ENCODE peak calls at places on chromosome 14, in four cellular contexts. U, V, J and O are unnamed samples.

GRCh38 chr14:84770030-84770429 is 759.9 kb upstream of the FLRT2 start:
- DNase-seq in J (no peak), U (no peak), V (no peak), O (no peak)

GRCh38 chr14:52835122-52835903 is 43.9 kb upstream of the GNPNAT1 start:
- DNase-seq in J (no peak), V (no peak), U (no peak), O (no peak)

GRCh38 chr14:83733670-83734069 is 1796.3 kb upstream of the FLRT2 start:
- DNase-seq in V (no peak), J (no peak), U (no peak), O (no peak)

GRCh38 chr14:75298187-75298985 is 19.8 kb downstream of the FOS start:
- DNase-seq in U (peak; percentile 61), V (no peak), J (no peak), O (no peak)

GRCh38 chr14:72457641-72458040 is 436.3 kb downstream of the DPF3 start:
- DNase-seq in V (no peak), J (no peak), U (no peak), O (no peak)

GRCh38 chr14:75428230-75429104 is 645 bp downstream of the JDP2 start:
- DNase-seq in V (no peak), U (peak; percentile 45), J (no peak), O (peak; percentile 53)

GRCh38 chr14:50882932-50883826 is 11.3 kb downstream of the ABHD12B start:
- DNase-seq in U (no peak), V (no peak), J (no peak), O (no peak)

GRCh38 chr14:64867182-64867581 is 12.5 kb downstream of the SPTB start:
- DNase-seq in V (no peak), J (no peak), U (no peak), O (no peak)

GRCh38 chr14:33592298-33592697 is 358.6 kb downstream of the EGLN3 start:
- DNase-seq in U (no peak), V (no peak), J (no peak), O (no peak)

GRCh38 chr14:72503271-72503670 is 390.6 kb downstream of the DPF3 start:
- DNase-seq in V (no peak), U (no peak), J (no peak), O (no peak)

GRCh38 chr14:100086361-100086760 is 21.1 kb downstream of the EVL start:
- DNase-seq in J (no peak), V (no peak), U (no peak), O (no peak)

GRCh38 chr14:59020382-59020781 is 168.1 kb upstream of the DAAM1 start:
- DNase-seq in U (no peak), V (no peak), J (no peak), O (no peak)

DNA sequence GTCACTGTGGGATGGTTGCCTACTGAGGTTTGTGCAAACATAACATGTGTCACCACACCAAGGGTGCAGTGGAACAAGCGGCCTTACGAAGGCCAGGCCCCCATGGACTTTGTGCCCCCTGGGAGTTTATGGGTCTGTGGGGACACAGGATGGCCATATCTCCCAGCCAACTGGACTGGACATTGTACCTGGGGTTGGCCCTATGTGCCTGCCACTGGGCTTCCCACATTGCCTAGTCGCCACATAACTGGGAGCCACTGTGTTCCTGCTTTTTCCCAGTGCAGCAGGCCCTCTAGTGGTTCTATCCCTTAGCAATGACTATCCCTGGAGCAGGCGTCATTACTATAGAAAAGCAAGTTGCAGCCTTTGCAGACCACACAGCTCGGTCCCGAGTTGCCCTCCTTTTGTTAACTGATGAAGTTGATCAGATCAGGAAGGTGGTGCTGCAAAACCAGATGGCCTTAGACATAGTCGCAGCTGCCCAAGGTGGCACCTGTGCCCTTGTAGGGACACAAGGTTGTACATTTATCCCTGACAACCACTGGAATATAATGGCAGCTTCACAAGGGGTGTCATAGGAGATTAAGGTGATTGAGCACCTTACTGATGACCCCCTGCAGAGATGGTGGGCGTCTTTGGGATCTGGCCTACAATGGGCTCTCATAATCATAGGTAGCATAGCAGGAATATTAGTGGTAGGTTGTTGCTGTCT is 15.2 kb upstream of the RNASE12 start:
- DNase-seq in J (no peak), U (no peak), V (no peak), O (no peak)
- TF ChIP-seq CTCF in J (peak; percentile 36), U (peak; percentile 25), V (peak; percentile 56), O (peak; percentile 44)

DNA sequence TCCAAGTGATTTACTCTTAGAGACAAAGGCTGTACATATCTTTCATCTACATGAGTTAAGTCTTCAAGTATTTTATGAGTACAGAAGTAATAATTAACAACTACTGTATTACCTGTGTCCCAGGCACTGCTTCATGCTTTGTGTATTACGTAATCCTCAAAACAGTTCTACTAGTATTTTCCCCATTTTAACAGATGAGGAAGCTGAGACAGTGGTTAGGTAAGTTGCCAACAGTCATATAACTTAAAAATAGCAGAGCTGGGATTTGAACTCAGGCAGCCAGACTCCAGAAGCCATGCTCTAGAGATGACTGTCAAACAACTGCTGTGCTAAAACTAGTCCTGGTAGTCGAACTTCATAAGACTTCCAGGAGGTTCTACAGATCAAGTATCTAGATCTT is 10.7 kb downstream of the TRMT5 start:
- DNase-seq in U (no peak), V (no peak), J (no peak), O (no peak)
- TF ChIP-seq CTCF in U (no peak), V (no peak), J (no peak), O (no peak)

GRCh38 chr14:24058260-24058950 is 6.6 kb downstream of the CARMIL3 start:
- DNase-seq in J (peak; percentile 31), V (no peak), U (no peak), O (peak; percentile 70)
- TF ChIP-seq CTCF in J (peak; percentile 72), V (peak; percentile 76), U (peak; percentile 21), O (peak; percentile 73)

GRCh38 chr14:54715244-54715643 is 148.3 kb downstream of the SAMD4A start:
- DNase-seq in U (no peak), V (no peak), J (no peak), O (no peak)
- TF ChIP-seq CTCF in U (no peak), V (no peak), J (peak; percentile 8), O (no peak)

DNA sequence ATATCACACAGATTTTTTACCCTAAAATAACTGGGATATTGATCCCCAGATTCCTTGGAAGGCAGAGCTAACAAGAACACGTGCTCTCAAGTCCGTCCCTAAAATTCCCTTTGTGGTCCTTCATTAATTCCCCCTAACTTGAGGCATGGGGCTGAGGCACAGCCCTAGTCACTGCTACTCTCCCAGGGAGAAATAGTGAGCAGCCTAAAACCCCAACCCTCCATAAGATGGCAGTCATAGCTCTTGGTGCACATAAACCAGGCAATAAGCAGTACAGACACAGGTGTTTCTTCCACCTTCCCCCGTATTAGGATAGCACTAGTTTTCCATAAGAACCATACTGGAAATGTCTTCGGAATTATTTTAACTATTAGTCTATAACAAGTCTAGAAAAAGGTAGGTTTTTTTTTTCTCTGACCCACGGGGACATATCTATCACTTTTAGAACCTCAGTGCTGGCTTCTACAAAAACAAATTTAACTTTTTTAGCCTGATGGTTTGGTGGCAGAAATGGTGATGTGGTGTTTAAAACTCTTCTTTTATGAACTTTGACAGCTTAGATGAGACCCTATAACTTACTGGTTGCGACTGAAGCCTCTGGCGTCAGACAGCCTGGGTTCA is 3.1 kb upstream of the ARHGEF40 start:
- DNase-seq in V (no peak), U (no peak), J (no peak), O (no peak)
- TF ChIP-seq CTCF in V (peak; percentile 43), U (no peak), J (peak; percentile 12), O (peak; percentile 28)

GRCh38 chr14:69937367-69937777 is 58.2 kb downstream of the SMOC1 start:
- DNase-seq in U (no peak), J (no peak), V (no peak), O (no peak)
- TF ChIP-seq CTCF in U (no peak), J (no peak), V (no peak), O (no peak)

GRCh38 chr14:46661728-46662127 is 10.1 kb upstream of the RPL10L start:
- DNase-seq in J (no peak), U (no peak), V (no peak), O (no peak)
- TF ChIP-seq CTCF in J (no peak), U (no peak), V (no peak), O (no peak)

DNA sequence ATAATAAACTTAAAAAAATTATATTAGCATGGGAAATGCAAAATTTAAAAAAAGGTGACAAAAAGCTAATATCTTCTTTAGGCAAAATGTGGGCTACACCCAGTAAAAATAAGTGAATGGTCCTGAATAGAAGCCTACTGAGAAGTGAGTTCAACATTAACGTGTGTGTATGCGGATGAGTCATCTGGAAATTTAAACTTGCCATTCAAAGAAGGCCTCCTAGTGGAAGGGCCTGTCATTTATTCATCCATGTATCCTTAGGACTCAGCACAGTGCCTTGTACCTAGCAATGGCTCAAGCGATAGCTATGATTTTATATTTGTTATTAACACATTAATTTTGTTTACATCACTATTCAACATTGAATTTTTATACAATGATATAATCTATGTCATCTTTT is 226.2 kb downstream of the NUBPL start:
- DNase-seq in V (no peak), J (no peak), U (no peak), O (no peak)
- TF ChIP-seq CTCF in V (peak; percentile 10), J (no peak), U (no peak), O (no peak)

DNA sequence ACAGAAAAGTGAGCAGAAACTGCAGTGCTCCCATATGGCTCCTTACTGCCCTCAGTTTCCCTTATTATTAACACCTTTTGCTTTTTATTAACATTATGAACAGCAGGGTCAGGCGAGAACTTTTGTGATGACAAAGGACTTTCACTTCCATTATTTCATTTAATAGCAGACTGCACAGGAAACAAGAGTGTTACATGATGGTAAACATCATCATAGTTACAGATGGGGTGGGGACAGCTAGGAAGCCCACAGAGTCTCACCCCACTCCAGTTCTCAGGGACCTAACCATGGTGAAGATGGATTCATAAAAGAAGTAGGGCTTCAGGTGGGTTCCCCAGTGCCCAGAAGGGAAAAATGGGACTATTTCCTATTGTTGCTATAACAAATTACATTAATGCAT is 110.1 kb upstream of the PELI2 start:
- DNase-seq in U (no peak), J (no peak), V (no peak), O (no peak)
- TF ChIP-seq CTCF in U (no peak), J (no peak), V (no peak), O (no peak)

DNA sequence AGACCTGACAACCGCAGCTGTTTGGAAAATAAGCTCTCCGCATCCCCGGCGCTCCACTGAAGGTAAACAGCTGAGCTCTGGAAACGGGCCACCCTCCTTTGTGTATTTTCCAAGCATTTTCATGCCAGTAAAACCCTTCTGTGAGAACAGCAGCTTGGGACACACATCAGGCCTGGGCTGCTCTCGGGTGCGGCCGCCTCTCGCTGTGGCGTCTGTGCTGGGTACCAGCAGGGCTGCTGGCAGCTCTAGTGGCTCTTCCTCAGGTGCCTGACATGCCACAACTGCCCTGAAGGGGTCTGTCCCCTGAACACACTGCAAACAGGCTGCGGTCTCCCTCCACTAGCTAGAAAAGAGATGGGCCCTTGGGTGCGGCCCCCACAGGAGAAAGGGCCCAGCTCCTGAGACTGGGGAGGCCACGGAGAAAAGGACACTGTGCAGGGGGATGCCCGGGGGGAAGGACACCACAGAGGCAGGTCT is 96.3 kb downstream of the ITPK1 start:
- DNase-seq in V (no peak), U (no peak), J (no peak), O (no peak)
- TF ChIP-seq CTCF in V (no peak), U (no peak), J (no peak), O (no peak)